ENCODE peak calls at places on chromosomes 13 and 19, in eight cellular contexts. I is left ventricle myocardium inferior, E is breast epithelium, H is testis, T is uterus, R is tibial artery, A is pancreas, M is heart left ventricle. U is an unnamed sample.

GRCh38 chr19:4843647-4843965 is 12.1 kb upstream of the TICAM1 start:
- DNase-seq in I (no peak), E (no peak), H (no peak), T (no peak), R (no peak), A (no peak), M (no peak), U (no peak)

GRCh38 chr19:33459220-33459619 is 62.4 kb downstream of the PEPD start:
- DNase-seq in I (no peak), E (no peak), H (no peak), T (no peak), R (peak; percentile 10), A (no peak), M (no peak), U (no peak)

GRCh38 chr13:113009743-113010509 is 40.9 kb downstream of the MCF2L start:
- DNase-seq in I (no peak), E (no peak), H (no peak), T (no peak), R (no peak), A (no peak), M (no peak), U (peak; percentile 14)

GRCh38 chr19:10538204-10538603 is 5.5 kb upstream of the ATG4D start:
- DNase-seq in I (no peak), E (no peak), H (no peak), T (no peak), R (no peak), A (no peak), M (no peak), U (no peak)

GRCh38 chr13:77853701-77854100 is 64.9 kb downstream of the EDNRB start:
- DNase-seq in I (no peak), E (no peak), H (no peak), T (no peak), R (no peak), A (no peak), M (no peak), U (no peak)

GRCh38 chr19:46731007-46731501 is 14.1 kb upstream of the PRKD2 start:
- DNase-seq in I (no peak), E (no peak), H (no peak), T (no peak), R (peak; percentile 44), A (no peak), M (peak; percentile 77), U (no peak)

GRCh38 chr13:113625965-113626661 is 31.9 kb downstream of the ATP4B start:
- DNase-seq in I (peak; percentile 2), E (no peak), H (no peak), T (no peak), R (no peak), A (no peak), M (peak; percentile 5), U (peak; percentile 52)

GRCh38 chr19:16825312-16826168 is 3.7 kb upstream of the SIN3B start:
- DNase-seq in I (peak; percentile 58), E (peak; percentile 46), H (peak; percentile 92), T (peak; percentile 86), R (peak; percentile 60), A (peak; percentile 24), M (no peak), U (no peak)

GRCh38 chr19:51354742-51355148 is 11.4 kb downstream of the ETFB start:
- DNase-seq in I (no peak), E (no peak), H (peak; percentile 87), T (no peak), R (no peak), A (no peak), M (no peak), U (peak; percentile 85)

GRCh38 chr13:29884671-29885424 is 34.4 kb upstream of the UBL3 start:
- DNase-seq in I (no peak), E (no peak), H (peak; percentile 72), T (no peak), R (no peak), A (no peak), M (no peak), U (peak; percentile 47)

GRCh38 chr19:15810335-15810734 is 5.1 kb downstream of the OR10H1 start:
- DNase-seq in I (no peak), E (no peak), H (peak; percentile 36), T (no peak), R (no peak), A (no peak), M (no peak), U (peak; percentile 0)

GRCh38 chr13:75454497-75454896 is 27.5 kb downstream of the TBC1D4 start:
- DNase-seq in I (no peak), E (no peak), H (no peak), T (no peak), R (no peak), A (no peak), M (no peak), U (no peak)

GRCh38 chr19:44590245-44591059 is 22.9 kb upstream of the IGSF23 start:
- DNase-seq in I (no peak), E (no peak), H (no peak), T (no peak), R (no peak), A (no peak), M (no peak), U (no peak)

GRCh38 chr19:58278156-58279041 is at the start of gene ZNF8:
- DNase-seq in I (peak; percentile 97), E (peak; percentile 93), H (peak; percentile 98), T (peak; percentile 96), R (peak; percentile 96), A (peak; percentile 94), M (peak; percentile 98), U (peak; percentile 99)
- TF ChIP-seq CTCF in I (peak; percentile 21), E (no peak), H (no peak), T (peak; percentile 32), R (no peak), A (no peak), M (peak; percentile 39), U (peak; percentile 9)

DNA sequence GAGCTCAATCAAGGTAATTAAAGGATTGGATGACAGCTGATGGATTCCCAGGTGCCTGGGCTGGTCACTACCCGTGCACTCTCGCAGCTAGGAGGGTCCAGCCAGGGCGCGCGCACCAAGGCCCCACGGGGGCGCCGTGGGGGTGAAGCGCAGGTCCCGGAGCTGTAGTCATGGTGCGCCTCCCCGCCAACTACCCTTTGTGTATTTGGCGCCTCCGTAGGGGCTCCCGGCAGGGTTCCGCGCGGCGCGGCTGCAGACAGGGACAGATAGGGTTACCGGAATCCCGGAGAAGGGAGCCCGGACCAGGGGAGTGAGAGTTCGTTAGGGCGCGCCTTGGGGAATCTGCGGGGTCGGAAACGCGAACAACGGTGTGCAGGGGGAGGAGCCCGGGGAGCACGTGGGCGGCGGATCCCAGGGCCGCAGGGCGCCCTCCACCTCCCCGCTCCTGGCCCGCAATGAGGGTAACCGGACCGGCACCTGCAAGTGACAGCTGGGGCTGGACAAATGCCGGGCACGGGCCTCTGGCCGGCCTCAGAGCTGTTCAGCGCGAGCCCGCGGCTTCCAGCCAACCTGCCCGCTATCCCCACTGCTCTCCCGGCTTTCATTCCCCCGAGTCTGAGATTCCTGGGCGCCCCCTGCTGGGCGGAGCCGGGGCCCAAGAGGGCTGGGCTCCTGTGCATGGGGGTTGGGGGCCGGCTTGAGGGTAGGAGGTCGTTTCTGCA is 3.4 kb upstream of the PRAM1 start:
- DNase-seq in I (peak; percentile 85), E (peak; percentile 60), H (peak; percentile 85), T (peak; percentile 76), R (peak; percentile 72), A (peak; percentile 82), M (peak; percentile 90), U (peak; percentile 88)
- H3K27ac ChIP-seq in I (peak overlapping the region; percentile 38), E (no peak overlapping the region), H (no peak overlapping the region), T (peak overlapping the region; percentile 66), R (peak overlapping the region; percentile 22), A (peak overlapping the region; percentile 19), M (no peak overlapping the region), U (peak overlapping the region; percentile 64)

GRCh38 chr19:48872182-48872883 is at the start of gene PPP1R15A:
- DNase-seq in I (peak; percentile 98), E (peak; percentile 99), H (peak; percentile 99), T (peak; percentile 99), R (peak; percentile 96), A (peak; percentile 97), M (peak; percentile 99), U (peak; percentile 98)
- H3K4me1 ChIP-seq in I (peaks cover 73% of the 10 kb centered on the region), E (peaks cover 14% of the 10 kb centered on the region), H (peaks cover 38% of the 10 kb centered on the region), T (peaks cover 8% of the 10 kb centered on the region), R (peaks cover 50% of the 10 kb centered on the region), A (peaks cover 5% of the 10 kb centered on the region), M (peaks cover 34% of the 10 kb centered on the region), U (peaks cover 50% of the 10 kb centered on the region)

GRCh38 chr13:52738719-52739467 is 727 bp downstream of the CNMD start:
- DNase-seq in I (no peak), E (no peak), H (peak; percentile 44), T (no peak), R (no peak), A (no peak), M (peak; percentile 54), U (peak; percentile 67)
- TF ChIP-seq CTCF in I (peak; percentile 68), E (no peak), H (peak; percentile 58), T (no peak), R (peak; percentile 6), A (peak; percentile 20), M (peak; percentile 68), U (peak; percentile 23)

U was measured in cardiac muscle cell.